ENCODE peak calls at places on chromosomes 16 and 17, in eight cellular contexts. V, H, I, E, C, D, F and N are unnamed samples.

GRCh38 chr17:43356999-43357398 is 41.8 kb upstream of the ARL4D start:
- DNase-seq in E (no peak), C (peak; percentile 89), F (no peak), D (peak; percentile 96), V (no peak), H (no peak), I (peak; percentile 79), N (no peak)

GRCh38 chr16:4057439-4057877 is 58.8 kb downstream of the ADCY9 start:
- DNase-seq in V (no peak), F (peak; percentile 10), H (no peak), C (no peak), I (no peak), D (no peak), E (no peak), N (no peak)

GRCh38 chr17:74241434-74241833 is 28.1 kb downstream of the TTYH2 start:
- DNase-seq in F (peak; percentile 65), H (no peak), C (peak; percentile 36), V (no peak), E (no peak), I (no peak), D (no peak), N (no peak)

GRCh38 chr17:79341529-79341780 is 266.8 kb downstream of the ENGASE start:
- DNase-seq in V (no peak), F (no peak), C (no peak), H (no peak), D (no peak), I (no peak), E (no peak), N (no peak)

GRCh38 chr17:880074-880870 is 98.1 kb downstream of the MRM3 start:
- DNase-seq in I (no peak), E (peak; percentile 58), V (peak; percentile 31), H (no peak), C (no peak), F (peak; percentile 58), D (peak; percentile 25), N (no peak)

GRCh38 chr16:69131167-69131748 is 1.1 kb downstream of the CHTF8 start:
- DNase-seq in E (peak; percentile 34), V (no peak), D (peak; percentile 24), H (no peak), F (peak; percentile 60), C (no peak), I (peak; percentile 39), N (no peak)

GRCh38 chr17:77961741-77962140 is 3.2 kb downstream of the TNRC6C start:
- DNase-seq in E (no peak), I (no peak), V (no peak), F (no peak), D (peak; percentile 16), C (no peak), H (peak; percentile 53), N (no peak)

GRCh38 chr17:74379495-74380085 is 12.3 kb downstream of the GPR142 start:
- DNase-seq in D (peak; percentile 47), C (peak; percentile 92), E (peak; percentile 90), H (peak; percentile 97), F (peak; percentile 94), I (peak; percentile 85), V (peak; percentile 97), N (peak; percentile 98)

GRCh38 chr17:8192070-8192815 is 2.3 kb upstream of the BORCS6 start:
- DNase-seq in E (peak; percentile 88), H (peak; percentile 97), V (peak; percentile 78), F (peak; percentile 95), D (peak; percentile 85), C (peak; percentile 94), I (peak; percentile 97), N (peak; percentile 96)

GRCh38 chr17:21548236-21548635 is 144.1 kb upstream of the KCNJ18 start:
- DNase-seq in F (no peak), V (no peak), I (no peak), E (no peak), D (no peak), H (no peak), C (no peak), N (no peak)

GRCh38 chr16:53090591-53091507 is 36.1 kb downstream of the CHD9 start:
- DNase-seq in C (peak; percentile 98), I (no peak), D (peak; percentile 98), H (peak; percentile 96), F (peak; percentile 87), E (peak; percentile 94), V (peak; percentile 71), N (peak; percentile 92)

GRCh38 chr17:35257080-35257701 is 14.3 kb downstream of the SLFN5 start:
- DNase-seq in F (no peak), H (no peak), D (peak; percentile 41), I (peak; percentile 89), C (no peak), V (peak; percentile 89), E (no peak), N (no peak)

GRCh38 chr17:79988163-79988971 is 47.3 kb downstream of the TBC1D16 start:
- DNase-seq in E (no peak), D (peak; percentile 89), V (peak; percentile 78), I (peak; percentile 83), C (no peak), H (no peak), F (no peak), N (no peak)

GRCh38 chr16:1078579-1079021 is 6.1 kb downstream of the SSTR5 start:
- DNase-seq in V (peak; percentile 91), I (peak; percentile 87), H (no peak), F (peak; percentile 57), C (peak; percentile 54), E (no peak), D (peak; percentile 54), N (no peak)
- TF ChIP-seq POLR2A in V (no peak), I (no peak), H (no peak), F (no peak), C (no peak), E (no peak), D (no peak), N (no peak)

DNA sequence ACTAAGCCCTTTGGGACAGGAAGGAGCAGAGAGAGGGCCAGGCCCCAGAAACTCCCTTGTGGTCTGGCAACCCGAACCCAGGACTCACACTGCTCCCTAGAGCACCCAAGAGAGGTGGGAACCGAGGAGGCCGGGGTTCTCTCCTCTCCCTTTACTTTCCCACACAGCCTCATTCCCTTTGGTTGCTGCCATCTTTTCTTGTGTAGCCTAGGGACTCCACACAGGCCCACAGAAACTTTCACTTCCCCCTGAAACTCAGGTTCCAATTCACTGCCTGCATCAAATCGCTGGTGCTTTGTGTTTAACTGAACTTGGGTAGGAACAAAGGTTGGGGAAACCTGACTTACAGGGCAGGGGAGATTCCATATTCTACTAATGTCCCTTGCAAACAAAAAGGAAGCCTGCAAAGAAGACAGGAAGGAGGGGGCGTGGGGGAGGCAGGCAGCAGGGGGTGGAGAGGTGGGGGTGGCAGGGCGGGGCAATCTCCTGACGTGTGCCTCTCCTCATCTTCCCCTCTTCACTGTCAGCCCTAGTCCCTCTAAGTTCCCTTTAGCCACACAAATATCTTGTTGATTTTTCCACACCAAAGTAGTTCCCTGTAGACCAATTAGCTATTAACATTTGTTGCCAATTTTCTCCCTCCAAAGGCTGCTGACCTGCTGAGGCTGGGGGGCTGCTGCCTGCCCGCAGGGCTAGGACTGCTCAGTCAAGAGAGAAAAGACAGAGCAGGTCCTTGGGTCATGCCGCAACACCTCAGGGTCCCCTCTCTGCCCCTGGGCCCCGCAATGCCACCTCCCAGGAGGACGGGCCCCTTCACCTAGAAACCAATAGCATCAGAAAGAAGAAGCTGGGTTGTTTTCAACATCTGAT is 8.0 kb downstream of the ST3GAL2 start:
- DNase-seq in E (peak; percentile 50), C (no peak), F (no peak), H (no peak), D (peak; percentile 24), V (no peak), I (no peak), N (no peak)
- H3K4me1 ChIP-seq in E (peaks cover 60% of the 10 kb centered on the region), C (peaks cover 85% of the 10 kb centered on the region), F (peaks cover 70% of the 10 kb centered on the region), H (peaks cover 84% of the 10 kb centered on the region), D (peaks cover 46% of the 10 kb centered on the region), V (peaks cover 57% of the 10 kb centered on the region), I (peaks cover 80% of the 10 kb centered on the region), N (peaks cover 63% of the 10 kb centered on the region)

GRCh38 chr16:74745926-74746325 is 28.7 kb downstream of the FA2H start:
- DNase-seq in C (no peak), F (no peak), D (no peak), V (no peak), E (no peak), I (no peak), H (no peak), N (no peak)

GRCh38 chr16:74744566-74744965 is 30.1 kb downstream of the FA2H start:
- DNase-seq in E (no peak), I (no peak), F (no peak), C (no peak), H (no peak), V (no peak), D (no peak), N (no peak)

GRCh38 chr16:74743668-74744299 is 30.8 kb downstream of the FA2H start:
- DNase-seq in H (no peak), I (peak; percentile 99), E (no peak), F (peak; percentile 43), D (peak; percentile 79), V (peak; percentile 97), C (no peak), N (peak; percentile 22)

GRCh38 chr16:74743045-74743667 is 31.5 kb downstream of the FA2H start:
- DNase-seq in H (no peak), I (no peak), F (no peak), D (no peak), V (no peak), E (no peak), C (no peak), N (no peak)

GRCh38 chr16:74745109-74745615 is 29.5 kb downstream of the FA2H start:
- DNase-seq in C (no peak), D (no peak), H (no peak), F (no peak), V (no peak), E (no peak), I (no peak), N (no peak)
- H3K27ac ChIP-seq in C (no peak overlapping the region), D (no peak overlapping the region), H (no peak overlapping the region), F (no peak overlapping the region), V (peak overlapping the region; percentile 87), E (no peak overlapping the region), I (peak overlapping the region; percentile 91), N (no peak overlapping the region)

GRCh38 chr17:5379351-5380107 is 39.9 kb downstream of the NUP88 start:
- DNase-seq in C (no peak), H (no peak), I (no peak), D (no peak), F (no peak), V (no peak), E (no peak), N (no peak)

GRCh38 chr17:5378566-5379207 is 40.8 kb downstream of the NUP88 start:
- DNase-seq in E (no peak), H (no peak), I (no peak), V (no peak), D (no peak), C (no peak), F (no peak), N (no peak)

GRCh38 chr17:5381542-5381941 is 37.9 kb downstream of the NUP88 start:
- DNase-seq in E (no peak), C (no peak), D (peak; percentile 34), V (no peak), I (no peak), H (no peak), F (no peak), N (no peak)

DNA sequence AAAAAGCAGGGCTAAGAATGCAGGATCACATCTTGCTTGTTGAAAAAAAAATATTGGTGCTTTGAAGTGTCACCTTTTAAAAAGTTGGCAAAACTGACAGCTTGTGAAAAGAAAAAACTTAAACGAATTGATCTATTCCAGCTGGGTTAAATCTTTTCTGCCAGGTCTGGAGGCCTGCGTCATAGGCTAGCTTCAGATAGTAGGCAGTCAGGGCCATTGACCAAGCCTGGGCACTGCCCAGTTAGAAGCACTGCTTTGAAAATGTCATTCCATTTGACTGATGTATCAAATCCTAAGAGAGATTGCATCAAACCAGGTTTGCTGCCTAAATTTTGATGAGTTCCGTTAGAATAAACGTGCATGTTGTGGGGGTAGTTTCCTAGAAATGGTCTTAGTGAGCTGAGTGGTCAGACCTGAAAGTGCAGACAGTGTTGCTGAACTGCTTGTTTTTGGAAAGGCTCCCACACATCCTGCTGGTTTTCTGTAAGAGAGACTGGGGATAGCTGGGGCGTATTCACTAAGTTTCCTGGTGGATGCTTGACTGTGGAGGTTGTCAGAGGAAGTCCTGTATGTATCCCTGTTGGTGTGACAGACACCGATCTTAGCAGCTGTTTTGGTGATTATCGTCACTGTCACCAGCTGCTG is 38.8 kb downstream of the NUP88 start:
- DNase-seq in I (no peak), E (no peak), F (no peak), D (no peak), H (no peak), C (no peak), V (no peak), N (no peak)
- TF ChIP-seq POLR2A in I (no peak), E (no peak), F (no peak), D (no peak), H (no peak), C (no peak), V (no peak), N (no peak)